ENCODE peak calls at places on chromosomes 11 and 22, in seven cellular contexts. V, I, W, N, G, J and D are unnamed samples.
A peak's percentile ranks its signal among the peaks of the same experiment; 100 is the strongest.

GRCh38 chr11:8252388-8252787 is 11.3 kb downstream of the LMO1 start:
- DNase-seq in V (no peak), I (no peak), W (peak; percentile 58), N (no peak), G (peak; percentile 1), J (peak; percentile 12), D (no peak)

GRCh38 chr11:64120951-64121569 is 44.9 kb downstream of the MACROD1 start:
- DNase-seq in V (peak; percentile 26), I (no peak), W (no peak), N (peak; percentile 9), G (no peak), J (peak; percentile 76), D (no peak)

GRCh38 chr11:72075756-72076155 is 4.6 kb downstream of the NUMA1 start:
- DNase-seq in V (no peak), I (no peak), W (no peak), N (no peak), G (no peak), J (no peak), D (no peak)

GRCh38 chr11:820655-821512 is 2.2 kb downstream of the PNPLA2 start:
- DNase-seq in V (peak; percentile 79), I (no peak), W (peak; percentile 95), N (peak; percentile 60), G (no peak), J (peak; percentile 95), D (peak; percentile 66)

GRCh38 chr11:16572946-16573345 is 165.5 kb upstream of the C11orf58 start:
- DNase-seq in V (no peak), I (no peak), W (no peak), N (no peak), G (no peak), J (no peak), D (no peak)

GRCh38 chr11:16410479-16410878 is 54.1 kb upstream of the SOX6 start:
- DNase-seq in V (no peak), I (no peak), W (no peak), N (no peak), G (no peak), J (no peak), D (no peak)

GRCh38 chr11:636511-637332 is at the start of gene DRD4:
- DNase-seq in V (no peak), I (no peak), W (no peak), N (peak; percentile 37), G (no peak), J (peak; percentile 49), D (peak; percentile 25)

GRCh38 chr22:27844656-27845602 is 43.4 kb upstream of the MN1 start:
- DNase-seq in V (no peak), I (no peak), W (no peak), N (no peak), G (no peak), J (no peak), D (no peak)

GRCh38 chr11:62770778-62771143 is 435 bp upstream of the TAF6L start:
- DNase-seq in V (no peak), I (no peak), W (no peak), N (no peak), G (peak; percentile 35), J (peak; percentile 63), D (no peak)

GRCh38 chr11:96524475-96524874 is 134.7 kb downstream of the JRKL start:
- DNase-seq in V (no peak), I (no peak), W (no peak), N (peak; percentile 2), G (no peak), J (no peak), D (peak; percentile 10)

GRCh38 chr22:37138879-37139561 is 10.7 kb downstream of the IL2RB start:
- DNase-seq in V (no peak), I (no peak), W (no peak), N (no peak), G (no peak), J (no peak), D (no peak)

GRCh38 chr22:44133901-44134511 is 46.7 kb upstream of the PARVG start:
- DNase-seq in V (no peak), I (no peak), W (no peak), N (peak; percentile 55), G (no peak), J (peak; percentile 77), D (no peak)

GRCh38 chr11:57461841-57462489 is 1.6 kb downstream of the RTN4RL2 start:
- DNase-seq in V (no peak), I (no peak), W (no peak), N (no peak), G (no peak), J (no peak), D (no peak)

GRCh38 chr11:64334764-64335741 is 5.0 kb upstream of the CCDC88B start:
- DNase-seq in V (peak; percentile 96), I (peak; percentile 75), W (no peak), N (peak; percentile 81), G (no peak), J (peak; percentile 62), D (peak; percentile 75)

GRCh38 chr11:95228081-95228859 is 2.7 kb downstream of the SESN3 start:
- DNase-seq in V (no peak), I (no peak), W (no peak), N (peak; percentile 16), G (no peak), J (no peak), D (peak; percentile 26)

GRCh38 chr22:32308934-32309333 is 48.7 kb upstream of the RFPL3 start:
- DNase-seq in V (no peak), I (no peak), W (peak; percentile 53), N (no peak), G (no peak), J (no peak), D (no peak)

GRCh38 chr11:19919050-19919561 is 206.5 kb downstream of the NAV2 start:
- DNase-seq in V (peak; percentile 82), I (peak; percentile 85), W (no peak), N (peak; percentile 93), G (no peak), J (no peak), D (peak; percentile 97)

GRCh38 chr11:75055511-75055910 is 41.2 kb downstream of the OR2AT4 start:
- DNase-seq in V (no peak), I (no peak), W (no peak), N (peak; percentile 17), G (no peak), J (no peak), D (no peak)

GRCh38 chr11:46402957-46403902 is 11.7 kb upstream of the CHRM4 start:
- DNase-seq in V (no peak), I (no peak), W (no peak), N (no peak), G (no peak), J (no peak), D (no peak)

GRCh38 chr11:76445122-76446084 is 585 bp downstream of the EMSY start:
- DNase-seq in V (peak; percentile 85), I (peak; percentile 72), W (peak; percentile 94), N (peak; percentile 90), G (peak; percentile 57), J (peak; percentile 83), D (peak; percentile 92)

GRCh38 chr22:49202226-49202625 is 625.4 kb downstream of the BRD1 start:
- DNase-seq in V (no peak), I (no peak), W (peak; percentile 68), N (no peak), G (peak; percentile 1), J (no peak), D (no peak)

GRCh38 chr11:128291835-128292234 is 295.5 kb downstream of the ETS1 start:
- DNase-seq in V (no peak), I (no peak), W (no peak), N (no peak), G (no peak), J (no peak), D (no peak)

GRCh38 chr11:73189315-73189714 is 28.8 kb upstream of the P2RY2 start:
- DNase-seq in V (no peak), I (no peak), W (peak; percentile 84), N (no peak), G (no peak), J (no peak), D (no peak)

GRCh38 chr11:33779849-33780528 is 5.7 kb upstream of the FBXO3 start:
- DNase-seq in V (no peak), I (peak; percentile 55), W (no peak), N (peak; percentile 84), G (no peak), J (no peak), D (peak; percentile 82)

GRCh38 chr11:14242198-14242597 is 116.8 kb downstream of the RRAS2 start:
- DNase-seq in V (no peak), I (no peak), W (peak; percentile 28), N (no peak), G (no peak), J (no peak), D (no peak)

GRCh38 chr22:45162531-45162930 is 1.2 kb upstream of the NUP50 start:
- DNase-seq in V (no peak), I (no peak), W (no peak), N (no peak), G (no peak), J (no peak), D (no peak)
- H3K4me3 ChIP-seq in V (peak overlapping the region; percentile 74), I (peak overlapping the region; percentile 88), W (no peak overlapping the region), N (peak overlapping the region; percentile 79), G (no peak overlapping the region), J (peak overlapping the region; percentile 73), D (peak overlapping the region; percentile 80)

GRCh38 chr11:77519847-77520246 is 46.0 kb upstream of the PAK1 start:
- DNase-seq in V (no peak), I (no peak), W (no peak), N (no peak), G (no peak), J (no peak), D (no peak)

GRCh38 chr11:77523712-77524111 is 49.8 kb upstream of the PAK1 start:
- DNase-seq in V (no peak), I (no peak), W (peak; percentile 9), N (no peak), G (no peak), J (no peak), D (no peak)

GRCh38 chr11:77525455-77526091 is 51.7 kb upstream of the PAK1 start:
- DNase-seq in V (no peak), I (no peak), W (peak; percentile 7), N (peak; percentile 9), G (no peak), J (no peak), D (peak; percentile 35)

GRCh38 chr11:77522215-77522614 is 48.3 kb upstream of the PAK1 start:
- DNase-seq in V (no peak), I (no peak), W (no peak), N (no peak), G (no peak), J (no peak), D (no peak)

DNA sequence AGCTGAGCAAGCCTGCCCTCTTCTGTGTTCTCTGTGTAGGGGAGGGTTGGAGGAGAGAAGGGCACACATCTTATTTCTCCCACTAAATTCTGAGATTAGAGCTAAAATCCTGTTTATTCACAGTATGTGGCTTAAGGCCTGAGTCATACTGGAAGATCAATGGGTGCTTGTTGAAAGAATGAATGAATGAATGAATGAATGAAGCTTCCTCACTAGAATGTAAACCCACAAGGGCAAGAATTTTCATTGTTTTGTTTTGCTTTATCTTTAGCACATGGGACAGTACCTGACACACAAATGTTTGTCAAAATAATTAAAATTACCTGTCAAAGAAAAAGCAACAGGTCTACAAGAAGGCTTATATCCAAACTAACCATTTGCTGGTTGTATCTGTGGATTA is 50.6 kb upstream of the PAK1 start:
- DNase-seq in V (no peak), I (no peak), W (no peak), N (no peak), G (no peak), J (no peak), D (no peak)
- TF ChIP-seq CTCF in V (no peak), I (no peak), W (no peak), N (no peak), G (no peak), J (no peak), D (no peak)

GRCh38 chr22:29205260-29205597 is 467 bp upstream of the EMID1 start:
- DNase-seq in V (no peak), I (no peak), W (no peak), N (no peak), G (no peak), J (no peak), D (no peak)
- H3K4me3 ChIP-seq in V (peak overlapping the region; percentile 67), I (peak overlapping the region; percentile 52), W (no peak overlapping the region), N (peak overlapping the region; percentile 48), G (peak overlapping the region; percentile 46), J (peak overlapping the region; percentile 47), D (peak overlapping the region; percentile 33)

GRCh38 chr11:32149748-32150147 is 58.9 kb downstream of the RCN1 start:
- DNase-seq in V (no peak), I (no peak), W (no peak), N (no peak), G (no peak), J (no peak), D (no peak)
- TF ChIP-seq CTCF in V (no peak), I (no peak), W (no peak), N (no peak), G (no peak), J (no peak), D (no peak)